ENCODE peak calls at places on chromosomes 3 and 15, in seven cellular contexts. X is NCI-H1694; K is CD4-positive, alpha-beta memory T cell; M is NCI-H2081; P is activated CD4-positive, alpha-beta T cell treated with anti-CD3 and anti-CD28 coated beads, Interleukin-2, amount 10 ng/mL, durations not matched to agents 7 days and 5 days; Q is astrocyte of the spinal cord; V is epithelial cell of proximal tubule. H is an unnamed sample.

GRCh38 chr15:63003836-63004610 is 38.5 kb upstream of the TPM1 start:
- DNase-seq in V (no peak), K (no peak), X (no peak), M (no peak), P (no peak), Q (no peak), H (no peak)

GRCh38 chr3:54427951-54428871 is 305.9 kb downstream of the CACNA2D3 start:
- DNase-seq in M (peak), X (peak), Q (peak), K (peak), V (no peak), P (peak), H (peak)

GRCh38 chr15:93862791-93863190 is 368.6 kb upstream of the MCTP2 start:
- DNase-seq in V (no peak), P (no peak), K (no peak), Q (no peak), M (no peak), X (no peak), H (no peak)

GRCh38 chr3:23455084-23455483 is 252.0 kb downstream of the UBE2E2 start:
- DNase-seq in M (no peak), Q (peak), V (peak), X (no peak), P (no peak), K (no peak), H (peak)

GRCh38 chr3:177530908-177531307 is 333.6 kb upstream of the TBL1XR1 start:
- DNase-seq in P (no peak), X (no peak), Q (no peak), K (no peak), M (no peak), V (no peak), H (no peak)

GRCh38 chr3:152609891-152610290 is 225.0 kb upstream of the P2RY1 start:
- DNase-seq in Q (no peak), K (no peak), P (no peak), V (no peak), M (peak), X (no peak), H (no peak)

GRCh38 chr3:12222765-12223485 is 64.2 kb upstream of the TIMP4 start:
- DNase-seq in V (no peak), M (no peak), K (no peak), Q (peak), X (no peak), P (no peak), H (no peak)

GRCh38 chr3:194312186-194312742 is 38.9 kb downstream of the CPN2 start:
- DNase-seq in K (no peak), V (no peak), Q (no peak), P (no peak), X (no peak), M (peak), H (no peak)

GRCh38 chr3:48595526-48596121 is 495 bp upstream of the COL7A1 start:
- DNase-seq in K (no peak), X (no peak), V (no peak), P (no peak), Q (peak), M (no peak), H (peak)

GRCh38 chr15:78168591-78168990 is 19.4 kb downstream of the IDH3A start:
- DNase-seq in M (no peak), Q (no peak), X (no peak), K (no peak), P (no peak), V (no peak), H (no peak)

GRCh38 chr3:190574473-190574872 is 60.6 kb downstream of the IL1RAP start:
- DNase-seq in M (no peak), Q (no peak), V (no peak), P (no peak), K (no peak), X (no peak), H (no peak)

GRCh38 chr15:67825880-67826716 is 789 bp downstream of the SKOR1 start:
- DNase-seq in K (no peak), P (no peak), Q (no peak), M (no peak), X (no peak), V (no peak), H (peak)

GRCh38 chr3:66400381-66401156 is 100.3 kb downstream of the LRIG1 start:
- DNase-seq in K (no peak), X (no peak), P (no peak), V (no peak), M (no peak), Q (peak), H (peak)

GRCh38 chr3:11995061-11995460 is 9.1 kb upstream of the SYN2 start:
- DNase-seq in X (peak), K (no peak), Q (no peak), V (no peak), M (peak), P (no peak), H (no peak)

GRCh38 chr3:126106336-126107202 is 22.6 kb upstream of the SLC41A3 start:
- DNase-seq in K (no peak), V (no peak), Q (no peak), X (no peak), P (no peak), M (no peak), H (no peak)

H was measured in astrocyte of the hippocampus.